ENCODE peak calls at places on chromosomes 5 and 9, in six cellular contexts. E is D341Med; L is anterior cingulate cortex; Q is kidney tubule cell; X is CD8-positive, alpha-beta memory T cell; N is IMR-90. O is an unnamed sample.

GRCh38 chr9:8304720-8305119 is 505.1 kb upstream of the DMAC1 start:
- DNase-seq in L (no peak), Q (no peak), N (no peak), E (no peak), X (no peak), O (no peak)

GRCh38 chr5:174793684-174794328 is 69.4 kb downstream of the MSX2 start:
- DNase-seq in L (peak), E (peak), Q (peak), N (peak), X (peak), O (peak)

GRCh38 chr5:109855056-109855455 is 165.3 kb downstream of the MAN2A1 start:
- DNase-seq in Q (peak), L (no peak), X (no peak), E (no peak), N (no peak), O (no peak)

GRCh38 chr5:1952456-1953099 is 69.9 kb upstream of the IRX4 start:
- DNase-seq in Q (no peak), N (no peak), X (no peak), L (no peak), E (no peak), O (no peak)

GRCh38 chr9:27248702-27249101 is 48.2 kb downstream of the EQTN start:
- DNase-seq in N (peak), E (no peak), X (no peak), Q (no peak), L (no peak), O (no peak)

GRCh38 chr9:33185858-33186257 is 18.7 kb upstream of the B4GALT1 start:
- DNase-seq in E (no peak), L (no peak), Q (peak), X (no peak), N (no peak), O (no peak)

GRCh38 chr9:76562511-76562911 is 103.5 kb downstream of the GCNT1 start:
- DNase-seq in L (no peak), Q (peak), N (peak), X (no peak), E (no peak), O (peak)

GRCh38 chr5:122880170-122880689 is 34.8 kb downstream of the SNX24 start:
- DNase-seq in Q (no peak), E (no peak), X (no peak), L (no peak), N (no peak), O (no peak)

GRCh38 chr9:85055506-85056202 is 386.1 kb downstream of the NTRK2 start:
- DNase-seq in Q (no peak), E (no peak), N (no peak), L (no peak), X (no peak), O (no peak)

GRCh38 chr5:124481419-124481818 is 265.0 kb downstream of the ZNF608 start:
- DNase-seq in X (no peak), E (no peak), L (no peak), N (no peak), Q (no peak), O (no peak)

GRCh38 chr9:135307314-135307713 is 172.3 kb upstream of the PPP1R26 start:
- DNase-seq in L (no peak), E (no peak), X (no peak), N (no peak), Q (no peak), O (no peak)

GRCh38 chr5:29114331-29114768 is 2076.0 kb upstream of the CDH9 start:
- DNase-seq in Q (no peak), X (no peak), L (no peak), N (no peak), E (no peak), O (no peak)

GRCh38 chr9:133515615-133516255 is 9.0 kb downstream of the MYMK start:
- DNase-seq in N (no peak), L (no peak), E (no peak), Q (no peak), X (no peak), O (no peak)

GRCh38 chr9:87193925-87194380 is 246.6 kb upstream of the GAS1 start:
- DNase-seq in X (no peak), L (no peak), E (no peak), Q (peak), N (peak), O (no peak)

GRCh38 chr9:117672397-117672796 is 31.8 kb upstream of the TLR4 start:
- DNase-seq in N (no peak), L (no peak), Q (peak), E (no peak), X (no peak), O (no peak)

GRCh38 chr5:77347435-77348098 is 137.1 kb downstream of the PDE8B start:
- DNase-seq in Q (no peak), X (no peak), N (no peak), L (no peak), E (no peak), O (no peak)

GRCh38 chr9:80699551-80699998 is 989.8 kb downstream of the TLE1 start:
- DNase-seq in Q (peak), L (no peak), X (no peak), N (peak), E (no peak), O (no peak)

GRCh38 chr5:125450803-125451202 is 704.4 kb upstream of the ZNF608 start:
- DNase-seq in Q (no peak), X (no peak), E (no peak), L (no peak), N (peak), O (no peak)

GRCh38 chr5:181114844-181115778 is 15.9 kb downstream of the OR2V1 start:
- DNase-seq in Q (peak), N (peak), X (no peak), E (peak), L (no peak), O (no peak)

GRCh38 chr5:66653380-66653779 is 57.2 kb downstream of the MAST4 start:
- DNase-seq in N (peak), L (no peak), E (no peak), X (no peak), Q (peak), O (no peak)

GRCh38 chr9:106648799-106649198 is 214.2 kb upstream of the ZNF462 start:
- DNase-seq in Q (peak), X (no peak), L (no peak), N (peak), E (peak), O (no peak)

GRCh38 chr5:98187945-98188344 is 585.5 kb upstream of the RGMB start:
- DNase-seq in E (no peak), L (no peak), X (no peak), N (peak), Q (no peak), O (no peak)

GRCh38 chr9:98121096-98121495 is 2.1 kb upstream of the TRIM14 start:
- DNase-seq in L (no peak), E (no peak), X (no peak), N (no peak), Q (peak), O (no peak)

GRCh38 chr9:136645903-136646754 is 16.6 kb upstream of the EGFL7 start:
- DNase-seq in X (no peak), N (no peak), L (no peak), E (no peak), Q (peak), O (no peak)

GRCh38 chr5:91016954-91017690 is 366.0 kb downstream of the ARRDC3 start:
- DNase-seq in Q (no peak), L (no peak), E (no peak), N (peak), X (no peak), O (no peak)

GRCh38 chr5:1845696-1846095 is 37.0 kb downstream of the IRX4 start:
- DNase-seq in E (no peak), X (no peak), Q (no peak), N (no peak), L (no peak), O (no peak)

GRCh38 chr9:34994429-34995287 is 5.1 kb downstream of the DNAJB5 start:
- DNase-seq in E (peak), Q (peak), X (no peak), N (peak), L (no peak), O (no peak)

GRCh38 chr9:113223963-113224362 is 2.6 kb downstream of the SLC31A1 start:
- DNase-seq in N (peak), E (no peak), L (no peak), X (no peak), Q (no peak), O (no peak)

GRCh38 chr5:1317921-1318565 is 23.2 kb upstream of the TERT start:
- DNase-seq in N (no peak), L (no peak), X (no peak), E (no peak), Q (no peak), O (no peak)

GRCh38 chr9:92767078-92768054 is 2.7 kb upstream of the BICD2 start:
- DNase-seq in N (no peak), Q (no peak), X (no peak), E (no peak), L (no peak), O (no peak)

GRCh38 chr9:89854715-89855475 is 250.1 kb downstream of the GADD45G start:
- DNase-seq in E (no peak), N (no peak), Q (no peak), L (no peak), X (no peak), O (no peak)

GRCh38 chr9:116234091-116234490 is 80.5 kb downstream of the PAPPA start:
- DNase-seq in E (no peak), N (peak), L (no peak), Q (peak), X (no peak), O (no peak)

GRCh38 chr5:571791-572190 is 40.3 kb upstream of the CEP72 start:
- DNase-seq in E (no peak), X (no peak), N (no peak), L (no peak), Q (no peak), O (no peak)

GRCh38 chr5:170266570-170267379 is 30.8 kb downstream of the LCP2 start:
- DNase-seq in X (peak), E (no peak), N (no peak), L (no peak), Q (no peak), O (no peak)

O was measured in HL-60.